ENCODE peak calls at places on chromosome 14, in five cellular contexts. One of them, this sample, is unnamed.

GRCh38 chr14:51677276-51677675 is 25.6 kb downstream of the FRMD6 start:
- DNase-seq in mesendoderm: peak
- DNase-seq in neuronal stem cell: no peak
- DNase-seq in IMR-90: peak
- DNase-seq in H1: no peak
- DNase-seq in this sample: no peak

GRCh38 chr14:49865431-49865859 is 12.9 kb upstream of the NEMF start:
- DNase-seq in mesendoderm: peak
- DNase-seq in neuronal stem cell: peak
- DNase-seq in IMR-90: peak
- DNase-seq in H1: peak
- DNase-seq in this sample: peak

GRCh38 chr14:77707355-77707723 is 484 bp downstream of the ALKBH1 start:
- DNase-seq in mesendoderm: peak
- DNase-seq in neuronal stem cell: peak
- DNase-seq in IMR-90: peak
- DNase-seq in H1: no peak
- DNase-seq in this sample: no peak

GRCh38 chr14:61503167-61503801 is 181.9 kb downstream of the PRKCH start:
- DNase-seq in mesendoderm: no peak
- DNase-seq in neuronal stem cell: no peak
- DNase-seq in IMR-90: peak
- DNase-seq in H1: no peak
- DNase-seq in this sample: no peak

GRCh38 chr14:44778562-44778961 is 183.2 kb downstream of the KLHL28 start:
- DNase-seq in mesendoderm: peak
- DNase-seq in neuronal stem cell: peak
- DNase-seq in IMR-90: peak
- DNase-seq in H1: no peak
- DNase-seq in this sample: no peak

GRCh38 chr14:94586635-94587034 is 5.4 kb downstream of the SERPINA5 start:
- DNase-seq in mesendoderm: no peak
- DNase-seq in neuronal stem cell: no peak
- DNase-seq in IMR-90: no peak
- DNase-seq in H1: no peak
- DNase-seq in this sample: no peak

GRCh38 chr14:26394114-26394855 is 203.5 kb downstream of the NOVA1 start:
- DNase-seq in mesendoderm: peak
- DNase-seq in neuronal stem cell: peak
- DNase-seq in IMR-90: peak
- DNase-seq in H1: no peak
- DNase-seq in this sample: peak

GRCh38 chr14:55583942-55584468 is 4.0 kb downstream of the KTN1 start:
- DNase-seq in mesendoderm: peak
- DNase-seq in neuronal stem cell: no peak
- DNase-seq in IMR-90: peak
- DNase-seq in H1: no peak
- DNase-seq in this sample: no peak

GRCh38 chr14:36503771-36504741 is 16.0 kb downstream of the NKX2-1 start:
- DNase-seq in mesendoderm: peak
- DNase-seq in neuronal stem cell: no peak
- DNase-seq in IMR-90: no peak
- DNase-seq in H1: peak
- DNase-seq in this sample: peak

GRCh38 chr14:42159138-42159537 is 552.5 kb downstream of the LRFN5 start:
- DNase-seq in mesendoderm: no peak
- DNase-seq in neuronal stem cell: no peak
- DNase-seq in IMR-90: no peak
- DNase-seq in H1: no peak
- DNase-seq in this sample: no peak

GRCh38 chr14:105399441-105399775 is 1.1 kb downstream of the TEX22 start:
- DNase-seq in mesendoderm: no peak
- DNase-seq in neuronal stem cell: no peak
- DNase-seq in IMR-90: no peak
- DNase-seq in H1: no peak
- DNase-seq in this sample: no peak

GRCh38 chr14:23562822-23563472 is 4.6 kb downstream of the AP1G2 start:
- DNase-seq in mesendoderm: peak
- DNase-seq in neuronal stem cell: no peak
- DNase-seq in IMR-90: peak
- DNase-seq in H1: peak
- DNase-seq in this sample: peak

GRCh38 chr14:76775695-76776305 is 14.5 kb downstream of the VASH1 start:
- DNase-seq in mesendoderm: no peak
- DNase-seq in neuronal stem cell: no peak
- DNase-seq in IMR-90: no peak
- DNase-seq in H1: no peak
- DNase-seq in this sample: peak

GRCh38 chr14:77714926-77715325 is 7.0 kb downstream of the SLIRP start:
- DNase-seq in mesendoderm: no peak
- DNase-seq in neuronal stem cell: no peak
- DNase-seq in IMR-90: no peak
- DNase-seq in H1: no peak
- DNase-seq in this sample: no peak

GRCh38 chr14:89249972-89250371 is 167.1 kb downstream of the FOXN3 start:
- DNase-seq in mesendoderm: no peak
- DNase-seq in neuronal stem cell: no peak
- DNase-seq in IMR-90: no peak
- DNase-seq in H1: no peak
- DNase-seq in this sample: no peak

GRCh38 chr14:104517867-104518266 is 61.7 kb upstream of the C14orf180 start:
- DNase-seq in mesendoderm: no peak
- DNase-seq in neuronal stem cell: no peak
- DNase-seq in IMR-90: no peak
- DNase-seq in H1: peak
- DNase-seq in this sample: no peak

GRCh38 chr14:32661216-32661615 is 277.5 kb upstream of the NPAS3 start:
- DNase-seq in mesendoderm: no peak
- DNase-seq in neuronal stem cell: no peak
- DNase-seq in IMR-90: no peak
- DNase-seq in H1: no peak
- DNase-seq in this sample: no peak

GRCh38 chr14:53032161-53032803 is 81.4 kb upstream of the FERMT2 start:
- DNase-seq in mesendoderm: no peak
- DNase-seq in neuronal stem cell: peak
- DNase-seq in IMR-90: peak
- DNase-seq in H1: no peak
- DNase-seq in this sample: no peak

GRCh38 chr14:69170848-69171247 is 17.9 kb upstream of the DCAF5 start:
- DNase-seq in mesendoderm: no peak
- DNase-seq in neuronal stem cell: no peak
- DNase-seq in IMR-90: peak
- DNase-seq in H1: no peak
- DNase-seq in this sample: no peak

GRCh38 chr14:35149239-35149638 is 26.9 kb downstream of the PRORP start:
- DNase-seq in mesendoderm: no peak
- DNase-seq in neuronal stem cell: no peak
- DNase-seq in IMR-90: no peak
- DNase-seq in H1: no peak
- DNase-seq in this sample: no peak

GRCh38 chr14:24385524-24385923 is 13.3 kb upstream of the NYNRIN start:
- DNase-seq in mesendoderm: no peak
- DNase-seq in neuronal stem cell: no peak
- DNase-seq in IMR-90: no peak
- DNase-seq in H1: no peak
- DNase-seq in this sample: no peak

GRCh38 chr14:83779266-83779665 is 1750.7 kb upstream of the FLRT2 start:
- DNase-seq in mesendoderm: no peak
- DNase-seq in neuronal stem cell: no peak
- DNase-seq in IMR-90: peak
- DNase-seq in H1: no peak
- DNase-seq in this sample: no peak

GRCh38 chr14:75221797-75222196 is 45.4 kb upstream of the TMED10 start:
- DNase-seq in mesendoderm: peak
- DNase-seq in neuronal stem cell: no peak
- DNase-seq in IMR-90: no peak
- DNase-seq in H1: no peak
- DNase-seq in this sample: no peak

GRCh38 chr14:75220097-75220496 is 43.7 kb upstream of the TMED10 start:
- DNase-seq in mesendoderm: no peak
- DNase-seq in neuronal stem cell: no peak
- DNase-seq in IMR-90: no peak
- DNase-seq in H1: no peak
- DNase-seq in this sample: no peak

GRCh38 chr14:75223664-75224154 is 47.3 kb upstream of the TMED10 start:
- DNase-seq in mesendoderm: peak
- DNase-seq in neuronal stem cell: peak
- DNase-seq in IMR-90: peak
- DNase-seq in H1: no peak
- DNase-seq in this sample: peak

GRCh38 chr14:75224561-75224960 is 48.1 kb upstream of the TMED10 start:
- DNase-seq in mesendoderm: no peak
- DNase-seq in neuronal stem cell: no peak
- DNase-seq in IMR-90: peak
- DNase-seq in H1: no peak
- DNase-seq in this sample: no peak

DNA sequence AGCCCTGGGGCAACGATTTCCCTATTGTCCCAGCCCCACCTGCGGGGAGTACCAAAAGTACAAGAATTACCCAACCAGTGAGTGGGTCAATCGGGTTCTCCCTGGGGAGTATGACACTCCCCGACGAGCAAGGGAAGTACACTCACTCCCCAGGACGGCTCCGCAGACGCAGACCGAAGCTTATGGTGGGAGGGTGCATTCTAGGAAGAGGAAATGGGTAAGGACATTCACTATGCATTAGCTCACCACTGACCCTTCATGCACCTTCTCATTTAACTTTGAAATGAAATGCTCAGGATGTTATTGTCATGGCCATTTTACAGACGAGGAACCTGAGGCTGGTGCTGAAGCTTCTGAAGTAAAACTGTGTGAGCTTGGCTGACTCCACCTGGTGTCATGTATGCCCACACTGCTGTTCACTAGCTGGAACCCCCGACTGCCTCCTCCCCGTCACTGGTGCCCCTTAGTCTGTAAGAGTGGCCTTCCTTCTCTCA is 45.8 kb upstream of the TMED10 start:
- DNase-seq in mesendoderm: peak
- DNase-seq in neuronal stem cell: no peak
- DNase-seq in IMR-90: peak
- DNase-seq in H1: no peak
- DNase-seq in this sample: peak
- H2BK5ac ChIP-seq in mesendoderm: peak
- H2BK5ac ChIP-seq in neuronal stem cell: no peak
- H2BK5ac ChIP-seq in IMR-90: peak
- H2BK5ac ChIP-seq in H1: peak
- H2BK5ac ChIP-seq in this sample: no peak

GRCh38 chr14:97851438-97851995 is 1054.3 kb downstream of the VRK1 start:
- DNase-seq in mesendoderm: no peak
- DNase-seq in neuronal stem cell: no peak
- DNase-seq in IMR-90: no peak
- DNase-seq in H1: no peak
- DNase-seq in this sample: no peak

GRCh38 chr14:97850886-97851285 is 1053.7 kb downstream of the VRK1 start:
- DNase-seq in mesendoderm: no peak
- DNase-seq in neuronal stem cell: no peak
- DNase-seq in IMR-90: no peak
- DNase-seq in H1: no peak
- DNase-seq in this sample: no peak

DNA sequence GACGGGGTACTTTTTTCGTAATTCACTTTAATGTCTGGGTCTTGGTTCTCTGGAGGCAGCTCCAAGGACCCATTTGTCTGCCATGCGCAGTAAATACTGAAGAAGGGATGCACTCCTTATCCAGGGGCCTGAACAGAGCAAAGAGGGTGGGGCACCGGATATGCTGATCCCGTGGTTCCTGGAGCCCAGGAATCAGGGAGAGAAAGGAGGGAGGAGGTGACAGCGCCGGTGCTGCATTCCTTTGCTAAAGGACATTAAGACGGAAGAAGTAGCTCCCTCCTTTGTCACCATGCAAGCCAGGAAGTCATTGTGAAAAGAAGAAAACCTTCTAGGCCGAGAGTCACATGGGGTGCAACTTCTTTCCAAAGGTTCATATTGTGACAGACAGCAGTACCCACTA is 1057.7 kb downstream of the VRK1 start:
- DNase-seq in mesendoderm: peak
- DNase-seq in neuronal stem cell: no peak
- DNase-seq in IMR-90: no peak
- DNase-seq in H1: no peak
- DNase-seq in this sample: peak
- H3K4me2 ChIP-seq in mesendoderm: no peak
- H3K4me2 ChIP-seq in neuronal stem cell: no peak
- H3K4me2 ChIP-seq in IMR-90: no peak
- H3K4me2 ChIP-seq in H1: no peak
- H3K4me2 ChIP-seq in this sample: no peak

GRCh38 chr14:103090481-103091020 is 4.0 kb upstream of the EXOC3L4 start:
- DNase-seq in mesendoderm: no peak
- DNase-seq in neuronal stem cell: no peak
- DNase-seq in IMR-90: no peak
- DNase-seq in H1: no peak
- DNase-seq in this sample: no peak

GRCh38 chr14:103091883-103092222 is 2.7 kb upstream of the EXOC3L4 start:
- DNase-seq in mesendoderm: no peak
- DNase-seq in neuronal stem cell: no peak
- DNase-seq in IMR-90: no peak
- DNase-seq in H1: no peak
- DNase-seq in this sample: no peak

GRCh38 chr14:103089386-103090335 is 4.9 kb upstream of the EXOC3L4 start:
- DNase-seq in mesendoderm: no peak
- DNase-seq in neuronal stem cell: no peak
- DNase-seq in IMR-90: no peak
- DNase-seq in H1: no peak
- DNase-seq in this sample: no peak

GRCh38 chr14:103088921-103089320 is 4.9 kb downstream of the LBHD2 start:
- DNase-seq in mesendoderm: no peak
- DNase-seq in neuronal stem cell: no peak
- DNase-seq in IMR-90: no peak
- DNase-seq in H1: no peak
- DNase-seq in this sample: no peak

GRCh38 chr14:103091041-103091882 is 3.3 kb upstream of the EXOC3L4 start:
- DNase-seq in mesendoderm: no peak
- DNase-seq in neuronal stem cell: peak
- DNase-seq in IMR-90: peak
- DNase-seq in H1: peak
- DNase-seq in this sample: peak
- H3K18ac ChIP-seq in mesendoderm: peak
- H3K18ac ChIP-seq in neuronal stem cell: peak
- H3K18ac ChIP-seq in IMR-90: no peak
- H3K18ac ChIP-seq in H1: peak
- H3K18ac ChIP-seq in this sample: no peak

GRCh38 chr14:82432531-82432930 is 898.9 kb upstream of the SEL1L start:
- DNase-seq in mesendoderm: no peak
- DNase-seq in neuronal stem cell: no peak
- DNase-seq in IMR-90: no peak
- DNase-seq in H1: no peak
- DNase-seq in this sample: no peak

GRCh38 chr14:82431031-82431430 is 897.4 kb upstream of the SEL1L start:
- DNase-seq in mesendoderm: no peak
- DNase-seq in neuronal stem cell: no peak
- DNase-seq in IMR-90: no peak
- DNase-seq in H1: no peak
- DNase-seq in this sample: no peak
- H2BK5ac ChIP-seq in mesendoderm: no peak
- H2BK5ac ChIP-seq in neuronal stem cell: no peak
- H2BK5ac ChIP-seq in IMR-90: no peak
- H2BK5ac ChIP-seq in H1: no peak
- H2BK5ac ChIP-seq in this sample: no peak

This sample was measured in H9.